ENCODE peak calls at places on chromosomes 13 and 19, in six cellular contexts. U is H1, F is ovary, G is suprapubic skin, S is stomach, R is A549. Z is an unnamed sample.

GRCh38 chr19:50909240-50910070 is 1.7 kb downstream of the KLK4 start:
- DNase-seq in G (no peak), S (peak), U (peak), R (peak), F (no peak), Z (no peak)

GRCh38 chr13:31050486-31051400 is 111.0 kb downstream of the HSPH1 start:
- DNase-seq in U (no peak), R (no peak), F (no peak), G (no peak), S (no peak), Z (no peak)

GRCh38 chr19:35959040-35959967 is 23.1 kb downstream of the LRFN3 start:
- DNase-seq in F (no peak), G (no peak), S (peak), R (no peak), U (no peak), Z (no peak)

GRCh38 chr13:91776650-91777193 is 378.3 kb downstream of the GPC5 start:
- DNase-seq in F (no peak), R (no peak), G (no peak), S (no peak), U (no peak), Z (no peak)

GRCh38 chr19:52307275-52307674 is 10.3 kb downstream of the ZNF480 start:
- DNase-seq in F (no peak), R (no peak), S (no peak), U (no peak), G (no peak), Z (no peak)

GRCh38 chr19:13078897-13079541 is 23.6 kb downstream of the LYL1 start:
- DNase-seq in R (no peak), F (peak), G (no peak), S (peak), U (no peak), Z (no peak)

GRCh38 chr13:50421457-50422130 is 406.4 kb downstream of the KCNRG start:
- DNase-seq in F (no peak), R (no peak), G (no peak), S (no peak), U (no peak), Z (no peak)

GRCh38 chr19:6233827-6234511 is 45.8 kb downstream of the MLLT1 start:
- DNase-seq in S (peak), F (peak), U (no peak), G (peak), R (no peak), Z (no peak)

GRCh38 chr13:106942558-106942957 is 374.6 kb upstream of the ARGLU1 start:
- DNase-seq in F (no peak), R (no peak), S (no peak), G (no peak), U (no peak), Z (no peak)

GRCh38 chr13:66537417-66537816 is 692.7 kb downstream of the PCDH9 start:
- DNase-seq in S (no peak), G (no peak), U (no peak), F (no peak), R (no peak), Z (no peak)

GRCh38 chr13:46211116-46211515 is 612 bp upstream of the LRRC63 start:
- DNase-seq in S (no peak), U (no peak), G (no peak), R (no peak), F (no peak), Z (no peak)

GRCh38 chr19:38759590-38760003 is 13.7 kb downstream of the LGALS7 start:
- DNase-seq in R (no peak), F (no peak), S (peak), U (no peak), G (no peak), Z (no peak)

GRCh38 chr13:94251801-94252200 is 227.7 kb downstream of the DCT start:
- DNase-seq in U (no peak), S (no peak), G (no peak), F (peak), R (no peak), Z (no peak)

GRCh38 chr13:87827479-87827878 is 156.3 kb downstream of the SLITRK5 start:
- DNase-seq in G (no peak), R (no peak), F (no peak), U (no peak), S (no peak), Z (no peak)

GRCh38 chr13:50788551-50788950 is 54.9 kb downstream of the DLEU7 start:
- DNase-seq in F (no peak), G (no peak), U (no peak), S (no peak), R (no peak), Z (no peak)

GRCh38 chr19:48842744-48843162 is 6.5 kb upstream of the HSD17B14 start:
- DNase-seq in G (no peak), F (peak), S (no peak), U (no peak), R (peak), Z (no peak)

GRCh38 chr13:84961023-84961422 is 838.2 kb downstream of the SLITRK6 start:
- DNase-seq in G (no peak), U (no peak), F (no peak), S (no peak), R (no peak), Z (no peak)

GRCh38 chr13:92390217-92390616 is 836.4 kb upstream of the GPC6 start:
- DNase-seq in R (no peak), S (no peak), G (no peak), F (no peak), U (no peak), Z (no peak)

GRCh38 chr13:23578411-23579071 is 8.3 kb downstream of the TNFRSF19 start:
- DNase-seq in U (peak), R (peak), F (peak), S (peak), G (peak), Z (no peak)

GRCh38 chr19:29093553-29093908 is 119.4 kb downstream of the UQCRFS1 start:
- DNase-seq in R (no peak), G (no peak), F (no peak), U (no peak), S (no peak), Z (no peak)

GRCh38 chr19:36605101-36605838 is at the start of gene ZNF382:
- DNase-seq in G (no peak), U (no peak), F (peak), R (no peak), S (peak), Z (peak)

GRCh38 chr13:58324130-58324529 is 692.6 kb downstream of the PCDH17 start:
- DNase-seq in G (no peak), F (no peak), S (no peak), U (no peak), R (no peak), Z (no peak)

GRCh38 chr13:51518847-51519246 is 65.4 kb upstream of the WDFY2 start:
- DNase-seq in S (no peak), U (no peak), R (no peak), F (no peak), G (no peak), Z (no peak)

GRCh38 chr13:46521921-46522691 is 30.9 kb upstream of the LRCH1 start:
- DNase-seq in R (no peak), U (no peak), F (no peak), G (no peak), S (no peak), Z (no peak)

GRCh38 chr13:46648166-46648607 is 95.2 kb downstream of the LRCH1 start:
- DNase-seq in S (peak), U (no peak), G (no peak), R (no peak), F (no peak), Z (no peak)

GRCh38 chr19:8490395-8490760 is 12.1 kb downstream of the PRAM1 start:
- DNase-seq in U (no peak), F (no peak), R (no peak), G (no peak), S (no peak), Z (no peak)

GRCh38 chr19:50325310-50326100 is 3.7 kb downstream of the KCNC3 start:
- DNase-seq in R (peak), G (peak), F (no peak), U (peak), S (peak), Z (no peak)

GRCh38 chr19:2552859-2553258 is 76.9 kb downstream of the GADD45B start:
- DNase-seq in R (no peak), F (no peak), G (no peak), U (no peak), S (no peak), Z (no peak)

GRCh38 chr13:32017449-32017848 is 14.1 kb upstream of the FRY start:
- DNase-seq in F (no peak), S (no peak), R (no peak), U (no peak), G (no peak), Z (no peak)

GRCh38 chr19:1503925-1504430 is 8.8 kb downstream of the ADAMTSL5 start:
- DNase-seq in G (peak), F (no peak), U (no peak), R (no peak), S (no peak), Z (no peak)

GRCh38 chr19:1497578-1498235 is 6.7 kb downstream of the REEP6 start:
- DNase-seq in U (no peak), S (no peak), G (no peak), R (no peak), F (no peak), Z (no peak)

GRCh38 chr19:1502433-1503088 is 10.3 kb downstream of the ADAMTSL5 start:
- DNase-seq in R (no peak), F (no peak), U (no peak), G (no peak), S (no peak), Z (no peak)

GRCh38 chr19:1503089-1503924 is 9.5 kb downstream of the ADAMTSL5 start:
- DNase-seq in S (peak), R (peak), U (no peak), G (peak), F (no peak), Z (no peak)

DNA sequence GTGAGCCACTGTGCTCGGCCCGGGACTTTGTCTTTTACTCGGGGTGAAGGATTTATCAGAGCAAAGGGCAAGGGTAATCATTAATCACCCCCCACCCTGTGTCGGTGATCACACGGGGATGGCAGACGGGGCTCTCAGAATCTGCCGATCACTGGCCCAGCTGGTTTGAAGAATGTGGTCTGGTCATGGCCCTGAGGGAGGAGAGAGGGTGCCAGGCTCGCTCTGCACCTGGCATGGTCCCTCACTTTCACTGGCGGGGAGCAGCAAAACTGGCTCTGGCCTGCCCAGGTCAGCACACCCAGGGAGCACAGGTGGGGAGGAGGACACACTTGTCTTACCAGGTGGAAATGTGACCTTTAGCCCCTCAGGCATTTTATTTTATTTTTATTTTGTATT is 10.2 kb downstream of the REEP6 start:
- DNase-seq in G (peak), U (no peak), F (no peak), R (no peak), S (no peak), Z (no peak)
- TF ChIP-seq POLR2A in G (no peak), U (no peak), F (no peak), R (no peak), S (no peak), Z (no peak)

DNA sequence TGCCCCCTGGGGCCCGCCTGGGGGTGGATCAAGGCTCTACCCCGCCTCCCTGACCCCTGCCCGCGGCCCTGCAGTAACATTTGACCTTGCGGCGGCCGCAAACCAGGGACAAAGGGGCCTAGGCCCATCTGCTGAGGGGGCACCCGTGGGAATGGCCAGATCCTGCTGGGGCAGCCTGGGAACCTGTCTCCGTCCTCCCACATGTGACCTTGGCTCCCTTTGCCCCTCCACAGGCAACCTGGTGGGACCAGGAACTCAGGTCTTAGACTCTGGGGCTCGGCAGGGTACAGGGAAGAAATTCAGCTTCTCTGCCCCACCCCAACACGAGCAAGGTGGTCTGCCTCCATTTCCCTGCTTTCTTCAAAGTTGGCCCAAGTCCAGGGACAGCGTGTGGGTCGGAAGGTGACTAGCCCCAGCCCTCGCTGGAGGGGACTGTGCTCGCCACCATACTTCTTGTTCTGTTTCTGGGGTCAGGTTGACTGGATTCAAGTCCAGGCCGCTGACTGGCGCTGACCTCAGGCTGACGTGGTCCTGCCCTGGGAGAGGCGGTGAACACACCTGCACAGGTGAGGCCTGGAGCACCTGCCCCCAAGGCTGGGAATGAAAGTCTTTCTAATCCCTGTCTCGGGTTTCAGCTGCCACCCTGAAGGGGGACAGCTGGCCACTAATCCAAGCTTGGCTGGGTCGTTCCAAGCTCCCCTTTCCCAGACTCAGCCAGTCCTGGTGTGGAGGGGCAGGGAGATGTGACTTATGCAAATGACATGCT is 2.5 kb upstream of the NR2F6 start:
- DNase-seq in F (no peak), R (no peak), S (peak), U (no peak), G (no peak), Z (no peak)
- TF ChIP-seq EP300 in F (no peak), R (no peak), S (no peak), U (no peak), G (no peak), Z (no peak)

DNA sequence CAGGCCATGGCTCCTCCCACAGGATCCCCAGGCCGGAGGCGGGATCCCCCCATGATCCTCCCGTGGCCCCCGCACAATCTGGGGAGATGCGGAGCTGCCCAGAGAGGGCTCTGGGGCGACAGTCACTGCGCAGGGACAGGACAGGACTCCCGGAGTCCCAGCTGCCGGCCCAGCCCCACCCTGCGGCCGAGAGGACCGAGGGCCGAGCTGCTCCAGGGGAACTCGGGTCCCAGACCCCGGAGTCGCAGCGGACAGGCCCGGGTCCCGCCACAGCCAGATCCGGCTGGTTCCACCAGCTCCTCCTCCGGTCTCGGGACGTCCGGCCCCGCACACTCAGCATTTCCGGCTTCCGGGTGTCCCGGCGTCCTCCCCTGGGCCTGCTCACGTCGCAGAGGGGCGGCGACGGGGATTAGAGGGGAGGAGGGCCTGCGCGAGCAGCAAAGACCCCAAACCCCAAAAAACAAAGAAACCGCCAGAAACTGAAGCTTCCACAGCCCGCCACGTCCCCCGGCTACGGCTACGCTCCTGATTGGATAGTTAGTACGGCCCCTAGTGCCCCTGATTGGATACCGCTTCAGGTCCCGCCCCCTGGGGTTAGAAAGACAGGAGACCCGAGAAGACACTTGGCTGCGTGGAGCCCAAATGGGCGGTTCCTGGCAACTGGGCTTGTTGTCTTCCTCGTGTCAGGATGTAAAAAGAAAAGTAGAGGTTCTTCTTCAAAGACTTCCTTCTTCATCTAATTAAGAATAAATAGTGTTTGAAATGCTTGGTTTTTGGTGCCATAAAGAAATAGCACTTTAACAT is 21.3 kb upstream of the OR10H1 start:
- DNase-seq in U (no peak), F (peak), R (peak), S (peak), G (peak), Z (peak)
- TF ChIP-seq POLR2A in U (no peak), F (peak), R (peak), S (no peak), G (no peak), Z (peak)

DNA sequence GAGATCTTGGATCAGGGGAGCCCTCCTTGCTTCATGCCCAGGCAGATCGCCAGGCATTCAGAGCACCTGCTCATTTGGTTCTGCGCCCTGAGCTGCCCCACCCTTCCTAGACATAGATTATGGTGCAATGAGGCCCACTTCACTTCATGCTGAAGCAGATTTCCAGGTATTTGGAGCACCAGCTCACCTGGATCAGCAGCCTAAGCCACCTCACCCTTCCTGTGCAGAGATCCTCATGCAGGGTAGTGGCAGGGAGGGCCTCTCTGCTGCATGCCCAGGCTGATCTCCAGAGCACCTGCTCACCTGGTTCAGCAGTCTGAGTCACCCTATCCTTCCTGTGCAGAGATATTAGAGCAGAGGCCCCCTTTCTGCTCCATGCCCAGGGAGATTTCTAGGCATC is 1966.1 kb downstream of the PCDH9 start:
- DNase-seq in G (no peak), U (no peak), R (no peak), F (no peak), S (no peak), Z (no peak)
- TF ChIP-seq EP300 in G (no peak), U (no peak), R (no peak), F (no peak), S (no peak), Z (no peak)

GRCh38 chr19:19034204-19034624 is 811 bp downstream of the ARMC6 start:
- DNase-seq in F (no peak), R (peak), U (peak), S (peak), G (no peak), Z (no peak)

GRCh38 chr19:19033176-19033425 is 216 bp downstream of the SUGP2 start:
- DNase-seq in S (peak), R (no peak), F (no peak), G (no peak), U (no peak), Z (no peak)

GRCh38 chr19:19028526-19028925 is 4.8 kb downstream of the SUGP2 start:
- DNase-seq in S (no peak), U (no peak), G (no peak), F (no peak), R (no peak), Z (no peak)

GRCh38 chr19:19032420-19033175 is 719 bp downstream of the SUGP2 start:
- DNase-seq in S (peak), G (peak), R (peak), U (peak), F (peak), Z (peak)

DNA sequence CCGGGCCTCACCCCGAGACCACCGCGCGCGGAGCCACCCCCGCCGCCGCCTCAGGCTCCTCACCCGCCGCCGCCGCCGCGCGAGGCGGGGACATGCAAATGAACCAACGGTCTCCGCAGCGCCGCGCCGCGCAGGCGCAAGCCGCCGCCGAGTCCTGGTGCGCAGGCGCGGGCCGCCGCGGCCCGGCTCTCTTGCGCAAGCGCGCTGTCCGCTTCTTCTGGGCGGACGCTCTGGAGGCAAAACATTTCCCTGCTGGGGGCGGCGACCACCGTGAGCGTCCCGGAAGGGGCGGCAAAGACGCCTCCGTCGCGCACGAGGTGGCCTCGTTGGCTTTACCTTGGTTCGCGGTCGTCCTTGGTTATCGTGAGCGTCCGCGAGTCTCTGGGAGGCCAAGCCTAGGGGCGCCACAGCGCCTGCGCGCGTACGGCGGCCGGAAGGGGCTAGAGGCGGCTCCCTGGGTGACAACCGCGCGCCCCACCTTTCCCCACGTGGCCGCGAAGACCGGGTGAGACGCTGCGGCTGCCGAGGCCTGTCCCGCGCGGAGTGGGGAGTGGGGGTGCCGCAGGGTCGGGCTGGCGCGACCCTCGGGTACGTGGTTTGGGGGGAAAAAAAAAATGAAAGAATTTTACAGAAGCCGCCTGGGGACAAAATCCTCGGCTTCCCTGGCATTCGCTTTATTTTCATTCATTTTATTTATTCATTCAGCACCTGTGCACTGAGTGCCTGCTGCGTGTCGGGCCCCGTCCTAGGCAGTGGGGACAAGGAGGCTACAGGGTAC is at the start of the genes ARMC6 and SUGP2:
- DNase-seq in F (peak), R (peak), G (peak), S (peak), U (peak), Z (peak)
- TF ChIP-seq POLR2A in F (peak), R (peak), G (peak), S (no peak), U (no peak), Z (no peak)

DNA sequence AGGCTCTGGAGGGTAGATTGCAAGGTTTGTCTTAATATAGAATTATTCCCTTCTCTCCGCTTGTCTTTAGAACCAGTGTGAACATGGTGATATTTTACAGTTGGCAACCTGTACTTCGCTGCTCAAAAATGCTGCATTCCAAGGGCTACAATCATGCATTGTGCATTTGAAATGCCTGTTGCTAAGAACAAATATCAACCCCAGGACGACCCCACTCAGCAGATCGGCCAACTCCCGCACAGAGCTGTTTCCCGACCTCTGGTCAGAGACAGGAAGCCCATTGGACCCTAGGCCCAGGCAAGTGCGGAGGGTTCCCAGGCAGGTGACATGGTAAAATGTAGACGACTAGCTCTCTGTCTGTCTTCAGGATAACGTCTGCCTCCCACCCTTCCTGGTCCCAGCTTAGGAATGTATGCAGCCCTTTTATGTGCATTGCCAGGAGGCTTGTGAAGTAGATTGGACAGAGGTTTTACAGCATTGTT is 263.5 kb downstream of the FOXO1 start:
- DNase-seq in R (peak), U (no peak), F (peak), S (no peak), G (no peak), Z (no peak)
- TF ChIP-seq EP300 in R (no peak), U (no peak), F (no peak), S (no peak), G (no peak), Z (no peak)

Z was measured in esophagus muscularis mucosa.